ENCODE peak calls at places on chromosome 10, in nine cellular contexts. N, V, K, G, M, D, C, L and H are unnamed samples.

GRCh38 chr10:77240042-77240619 is 397.5 kb downstream of the KCNMA1 start:
- DNase-seq in D (no peak), G (peak; percentile 70), C (no peak), L (no peak), V (no peak), K (no peak), N (no peak), M (no peak), H (no peak)

GRCh38 chr10:12333382-12334185 is 15.8 kb upstream of the CAMK1D start:
- DNase-seq in K (no peak), N (peak; percentile 96), D (peak; percentile 39), C (peak; percentile 51), L (peak; percentile 78), M (peak; percentile 81), G (peak; percentile 97), V (peak; percentile 85), H (no peak)

GRCh38 chr10:5589963-5590511 is 65.3 kb downstream of the CALML3 start:
- DNase-seq in M (peak; percentile 19), K (no peak), N (no peak), L (no peak), G (peak; percentile 76), C (no peak), V (no peak), D (no peak), H (peak; percentile 70)

GRCh38 chr10:79322616-79323566 is 24.4 kb upstream of the PPIF start:
- DNase-seq in C (no peak), V (peak; percentile 88), D (no peak), L (no peak), N (peak; percentile 84), M (peak; percentile 87), K (no peak), G (peak; percentile 92), H (no peak)

GRCh38 chr10:88689366-88689765 is 16.7 kb upstream of the LIPK start:
- DNase-seq in G (no peak), M (no peak), C (no peak), L (no peak), V (no peak), D (no peak), K (no peak), N (no peak), H (no peak)

GRCh38 chr10:61985715-61986114 is 84.2 kb downstream of the ARID5B start:
- DNase-seq in V (no peak), M (no peak), N (no peak), G (no peak), C (no peak), L (no peak), D (no peak), K (no peak), H (no peak)

GRCh38 chr10:73537288-73537687 is 41.5 kb upstream of the PPP3CB start:
- DNase-seq in V (no peak), D (no peak), M (no peak), C (no peak), L (no peak), G (no peak), N (no peak), K (no peak), H (no peak)

GRCh38 chr10:125064681-125065492 is 95.5 kb downstream of the CTBP2 start:
- DNase-seq in K (peak; percentile 85), C (no peak), D (no peak), N (no peak), G (peak; percentile 49), M (no peak), L (peak; percentile 79), V (no peak), H (no peak)

GRCh38 chr10:37675449-37675848 is 182.0 kb downstream of the ZNF248 start:
- DNase-seq in G (no peak), C (no peak), M (no peak), L (no peak), N (no peak), D (no peak), K (no peak), V (no peak), H (no peak)

GRCh38 chr10:129033790-129034272 is 433.2 kb upstream of the MGMT start:
- DNase-seq in K (no peak), D (no peak), N (no peak), V (no peak), M (no peak), L (no peak), G (no peak), C (no peak), H (peak; percentile 55)

GRCh38 chr10:77872151-77872946 is 54.2 kb downstream of the DLG5 start:
- DNase-seq in K (no peak), V (peak; percentile 94), D (no peak), N (no peak), G (peak; percentile 31), C (no peak), M (peak; percentile 61), L (no peak), H (no peak)

GRCh38 chr10:97861351-97861750 is 11.7 kb downstream of the GOLGA7B start:
- DNase-seq in C (no peak), V (no peak), N (no peak), D (peak; percentile 66), L (no peak), K (no peak), M (peak; percentile 24), G (peak; percentile 44), H (peak; percentile 57)

GRCh38 chr10:93553501-93554374 is 12.7 kb upstream of the FFAR4 start:
- DNase-seq in C (no peak), V (no peak), K (no peak), L (no peak), D (no peak), M (no peak), G (no peak), N (no peak), H (peak; percentile 38)

GRCh38 chr10:119502214-119502613 is 40.3 kb downstream of the RGS10 start:
- DNase-seq in V (no peak), M (peak; percentile 89), C (no peak), K (no peak), G (no peak), D (no peak), L (no peak), N (no peak), H (peak; percentile 73)
- H3K27ac ChIP-seq in V (no peak overlapping the region), M (peak overlapping the region; percentile 47), C (no peak overlapping the region), K (no peak overlapping the region), G (no peak overlapping the region), D (no peak overlapping the region), L (no peak overlapping the region), N (no peak overlapping the region), H (no peak overlapping the region)

GRCh38 chr10:33808475-33808874 is 474.0 kb upstream of the NRP1 start:
- DNase-seq in D (no peak), L (no peak), K (no peak), V (no peak), C (no peak), N (no peak), M (no peak), G (peak; percentile 4), H (no peak)
- H3K4me3 ChIP-seq in D (no peak overlapping the region), L (no peak overlapping the region), K (no peak overlapping the region), V (no peak overlapping the region), C (no peak overlapping the region), N (no peak overlapping the region), M (no peak overlapping the region), G (no peak overlapping the region), H (no peak overlapping the region)

GRCh38 chr10:103707956-103708626 is 147.3 kb downstream of the SH3PXD2A start:
- DNase-seq in K (no peak), D (no peak), N (no peak), V (no peak), C (no peak), M (no peak), G (no peak), L (no peak), H (no peak)

GRCh38 chr10:103706760-103707159 is 148.6 kb downstream of the SH3PXD2A start:
- DNase-seq in L (no peak), V (no peak), M (no peak), G (no peak), D (no peak), C (no peak), K (no peak), N (no peak), H (no peak)

GRCh38 chr10:103710490-103710889 is 144.9 kb downstream of the SH3PXD2A start:
- DNase-seq in N (no peak), D (no peak), K (no peak), C (no peak), L (no peak), G (no peak), V (no peak), M (no peak), H (no peak)

GRCh38 chr10:103709341-103709920 is 145.9 kb downstream of the SH3PXD2A start:
- DNase-seq in L (peak; percentile 28), G (peak; percentile 66), M (no peak), C (no peak), K (no peak), V (no peak), N (no peak), D (no peak), H (no peak)

DNA sequence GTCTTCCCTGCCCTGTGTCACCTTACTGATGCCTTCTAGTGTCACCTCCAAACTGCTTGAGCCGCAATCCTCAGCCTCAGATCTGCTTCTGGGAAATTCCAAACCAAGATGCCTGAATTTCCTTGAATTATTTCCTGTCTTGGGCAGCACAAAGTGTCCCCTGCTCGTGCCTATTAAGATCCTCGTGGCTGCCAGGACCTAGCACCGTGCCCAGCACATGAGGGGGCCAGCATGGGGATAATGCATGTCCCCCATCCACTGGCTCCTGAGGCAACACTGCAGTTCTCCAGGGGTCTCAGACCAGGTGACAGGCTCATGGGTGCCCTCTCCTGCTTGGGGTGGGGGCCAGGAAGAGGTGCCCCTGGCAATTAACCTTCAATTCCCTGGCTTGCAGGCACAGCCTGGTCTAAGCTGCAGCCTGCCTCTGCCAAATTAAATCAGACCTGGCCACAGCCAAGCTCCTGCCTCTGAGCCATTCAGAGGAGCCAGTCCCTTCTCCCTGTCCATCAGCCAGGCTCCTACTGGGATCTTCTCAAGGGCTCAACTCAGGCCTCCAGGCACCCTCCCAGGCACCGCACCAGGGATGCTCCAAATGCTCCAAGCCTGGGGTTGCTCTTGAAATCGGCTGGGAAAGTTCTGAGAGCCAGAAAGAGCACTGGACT is 146.6 kb downstream of the SH3PXD2A start:
- DNase-seq in L (no peak), N (no peak), G (no peak), K (no peak), M (no peak), C (no peak), D (no peak), V (no peak), H (no peak)
- H3K27ac ChIP-seq in L (no peak overlapping the region), N (no peak overlapping the region), G (no peak overlapping the region), K (no peak overlapping the region), M (no peak overlapping the region), C (no peak overlapping the region), D (no peak overlapping the region), V (no peak overlapping the region), H (no peak overlapping the region)

GRCh38 chr10:113689057-113689456 is 9.3 kb downstream of the CASP7 start:
- DNase-seq in G (no peak), V (no peak), K (peak; percentile 32), D (no peak), C (no peak), N (no peak), M (no peak), L (no peak), H (no peak)

GRCh38 chr10:113689574-113689973 is 9.9 kb downstream of the CASP7 start:
- DNase-seq in D (no peak), C (no peak), G (no peak), N (no peak), L (no peak), M (no peak), V (no peak), K (peak; percentile 35), H (no peak)

GRCh38 chr10:113687041-113687440 is 7.3 kb downstream of the CASP7 start:
- DNase-seq in G (no peak), L (no peak), N (no peak), C (no peak), K (peak; percentile 36), D (no peak), M (no peak), V (no peak), H (no peak)

GRCh38 chr10:113683300-113683699 is 3.6 kb downstream of the CASP7 start:
- DNase-seq in G (no peak), N (no peak), L (no peak), K (peak; percentile 40), D (no peak), C (no peak), M (no peak), V (no peak), H (no peak)

GRCh38 chr10:113686028-113686427 is 6.3 kb downstream of the CASP7 start:
- DNase-seq in M (no peak), V (no peak), N (no peak), K (no peak), C (no peak), L (no peak), G (no peak), D (no peak), H (no peak)
- H3K4me3 ChIP-seq in M (no peak overlapping the region), V (no peak overlapping the region), N (no peak overlapping the region), K (no peak overlapping the region), C (no peak overlapping the region), L (no peak overlapping the region), G (no peak overlapping the region), D (no peak overlapping the region), H (no peak overlapping the region)